ENCODE peak calls at places on chromosome 3, in five cellular contexts. Y is GM12865, P is PC-3, R is left ventricle myocardium inferior, Z is mucosa of descending colon. I is an unnamed sample.

GRCh38 chr3:53473422-53473821 is 21.0 kb upstream of the CACNA1D start:
- DNase-seq in Y (no peak), P (no peak), R (no peak), Z (no peak), I (no peak)

GRCh38 chr3:178384302-178384939 is 151.8 kb upstream of the KCNMB2 start:
- DNase-seq in Y (no peak), P (no peak), R (no peak), Z (no peak), I (no peak)

GRCh38 chr3:53114412-53115074 is 15.7 kb downstream of the RFT1 start:
- DNase-seq in Y (no peak), P (peak; percentile 95), R (no peak), Z (no peak), I (no peak)

GRCh38 chr3:62755285-62755684 is 119.9 kb downstream of the CADPS start:
- DNase-seq in Y (no peak), P (peak; percentile 16), R (no peak), Z (no peak), I (no peak)

GRCh38 chr3:185900228-185900627 is 37.6 kb downstream of the TRA2B start:
- DNase-seq in Y (no peak), P (peak; percentile 99), R (no peak), Z (no peak), I (peak; percentile 85)

GRCh38 chr3:13236774-13237173 is 163.5 kb upstream of the IQSEC1 start:
- DNase-seq in Y (no peak), P (no peak), R (no peak), Z (no peak), I (no peak)

GRCh38 chr3:58630081-58630709 is 36.4 kb downstream of the FAM3D start:
- DNase-seq in Y (peak; percentile 51), P (peak; percentile 83), R (peak; percentile 42), Z (peak; percentile 82), I (no peak)

GRCh38 chr3:150022406-150023238 is 51.9 kb upstream of the PFN2 start:
- DNase-seq in Y (peak; percentile 58), P (peak; percentile 38), R (no peak), Z (peak; percentile 41), I (no peak)

GRCh38 chr3:99641984-99642383 is 3.6 kb downstream of the COL8A1 start:
- DNase-seq in Y (no peak), P (no peak), R (no peak), Z (no peak), I (no peak)

GRCh38 chr3:116929534-116930222 is 220.1 kb downstream of the TUSC7 start:
- DNase-seq in Y (peak; percentile 46), P (peak; percentile 7), R (no peak), Z (no peak), I (no peak)

GRCh38 chr3:124867511-124867910 is 19.7 kb downstream of the ITGB5 start:
- DNase-seq in Y (no peak), P (no peak), R (no peak), Z (no peak), I (no peak)

GRCh38 chr3:2872884-2873283 is 237.3 kb downstream of the IL5RA start:
- DNase-seq in Y (no peak), P (no peak), R (no peak), Z (peak; percentile 13), I (peak; percentile 35)

GRCh38 chr3:57597973-57598351 is 818 bp upstream of the ARF4 start:
- DNase-seq in Y (no peak), P (peak; percentile 55), R (no peak), Z (no peak), I (no peak)

GRCh38 chr3:89059201-89059600 is 48.2 kb upstream of the EPHA3 start:
- DNase-seq in Y (no peak), P (peak; percentile 46), R (no peak), Z (no peak), I (no peak)

GRCh38 chr3:74850381-74850780 is 235.9 kb upstream of the CNTN3 start:
- DNase-seq in Y (no peak), P (no peak), R (no peak), Z (no peak), I (no peak)

GRCh38 chr3:75938921-75939320 is 153.6 kb upstream of the ZNF717 start:
- DNase-seq in Y (no peak), P (no peak), R (no peak), Z (no peak), I (no peak)

GRCh38 chr3:166554006-166554405 is 716.8 kb upstream of the BCHE start:
- DNase-seq in Y (no peak), P (no peak), R (no peak), Z (no peak), I (no peak)

GRCh38 chr3:194741916-194742315 is 56.2 kb downstream of the FAM43A start:
- DNase-seq in Y (no peak), P (no peak), R (no peak), Z (no peak), I (no peak)

GRCh38 chr3:122233109-122233952 is 49.9 kb downstream of the CASR start:
- DNase-seq in Y (peak; percentile 87), P (no peak), R (no peak), Z (peak; percentile 31), I (no peak)

GRCh38 chr3:122234117-122234516 is 50.6 kb downstream of the CASR start:
- DNase-seq in Y (no peak), P (no peak), R (no peak), Z (no peak), I (no peak)

GRCh38 chr3:122235147-122235546 is 51.7 kb downstream of the CASR start:
- DNase-seq in Y (peak; percentile 51), P (no peak), R (no peak), Z (no peak), I (no peak)

DNA sequence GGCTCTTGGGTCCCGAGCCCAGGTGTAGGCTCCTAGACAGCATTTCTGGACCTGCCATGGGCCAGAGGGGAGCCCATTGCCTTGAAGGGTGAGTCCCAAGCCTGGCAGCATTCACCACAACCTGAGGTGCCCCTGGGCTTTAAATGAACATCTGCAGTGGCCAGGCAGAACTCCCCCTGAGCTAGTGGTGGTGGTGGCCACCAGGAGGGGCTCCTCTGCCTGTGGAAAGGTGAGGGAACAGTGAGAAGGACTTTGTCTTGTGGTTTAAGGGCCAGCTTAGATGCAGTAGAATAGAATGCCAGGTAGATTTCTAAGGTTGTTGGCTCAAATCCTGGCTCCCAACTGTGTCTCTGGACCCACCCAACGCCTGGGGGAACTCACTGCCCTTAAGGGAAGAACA is 55.6 kb downstream of the CASR start:
- DNase-seq in Y (no peak), P (no peak), R (no peak), Z (no peak), I (no peak)
- TF ChIP-seq CTCF in Y (no peak), P (no peak), R (no peak), Z (no peak), I (no peak)

GRCh38 chr3:31959951-31960792 is 20.9 kb downstream of the OSBPL10 start:
- DNase-seq in Y (no peak), P (no peak), R (no peak), Z (no peak), I (no peak)
- H3K4me3 ChIP-seq in Y (no peak overlapping the region), P (no peak overlapping the region), R (peak overlapping the region; percentile 53), Z (no peak overlapping the region), I (peak overlapping the region; percentile 26)

DNA sequence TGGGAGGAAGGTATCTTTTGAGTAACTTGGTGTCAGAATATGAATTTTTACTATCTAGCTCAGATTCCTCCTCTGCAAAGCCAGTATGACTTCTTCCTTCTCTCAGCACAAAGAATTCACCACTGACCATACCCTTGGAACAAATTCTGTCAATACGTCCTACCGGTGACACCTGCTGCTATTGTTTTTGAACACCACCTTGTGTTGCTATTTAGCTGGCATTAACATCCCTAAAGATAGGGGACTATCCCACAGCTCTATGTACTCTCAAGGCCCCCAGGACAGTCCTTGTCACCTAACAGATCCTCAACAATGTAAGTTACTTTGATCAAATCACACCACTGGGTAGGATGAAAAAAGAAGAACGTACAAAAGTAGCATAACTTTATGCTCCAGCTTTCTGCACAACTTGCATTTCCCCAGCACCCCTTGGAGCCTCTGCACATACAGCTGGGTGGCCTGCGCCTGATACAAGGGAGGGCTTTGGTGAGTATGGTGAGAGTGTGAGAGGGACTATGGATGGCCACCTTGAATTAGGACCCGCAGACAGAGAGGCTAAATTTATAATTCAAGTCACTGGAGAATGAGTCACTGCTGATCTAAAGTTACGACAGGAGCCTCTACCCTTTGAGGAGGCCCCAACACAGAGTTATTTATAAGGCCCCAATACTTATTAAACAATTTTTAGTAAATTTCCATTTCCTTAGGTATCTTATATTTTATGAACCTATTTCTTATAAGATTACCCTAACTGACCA is 2.3 kb upstream of the COLQ start:
- DNase-seq in Y (no peak), P (no peak), R (no peak), Z (no peak), I (no peak)
- TF ChIP-seq CTCF in Y (no peak), P (no peak), R (no peak), Z (no peak), I (no peak)

GRCh38 chr3:42012378-42012934 is 50.6 kb upstream of the ULK4 start:
- DNase-seq in Y (no peak), P (no peak), R (no peak), Z (no peak), I (no peak)

GRCh38 chr3:42012935-42013651 is 51.2 kb upstream of the ULK4 start:
- DNase-seq in Y (peak; percentile 93), P (peak; percentile 55), R (peak; percentile 37), Z (peak; percentile 82), I (no peak)

GRCh38 chr3:42014443-42014945 is 52.6 kb upstream of the ULK4 start:
- DNase-seq in Y (peak; percentile 74), P (peak; percentile 31), R (no peak), Z (peak; percentile 45), I (no peak)

GRCh38 chr3:42013652-42014442 is 51.9 kb upstream of the ULK4 start:
- DNase-seq in Y (peak; percentile 54), P (peak; percentile 11), R (peak; percentile 79), Z (peak; percentile 49), I (no peak)

GRCh38 chr3:42014949-42015533 is 53.1 kb upstream of the ULK4 start:
- DNase-seq in Y (peak; percentile 70), P (no peak), R (peak; percentile 73), Z (peak; percentile 46), I (no peak)
- H3K4me3 ChIP-seq in Y (peak overlapping the region; percentile 95), P (peak overlapping the region; percentile 85), R (peak overlapping the region; percentile 80), Z (no peak overlapping the region), I (peak overlapping the region; percentile 90)

GRCh38 chr3:88061749-88062148 is 2.7 kb downstream of the ZNF654 start:
- DNase-seq in Y (no peak), P (peak; percentile 22), R (no peak), Z (no peak), I (no peak)

GRCh38 chr3:88058593-88059379 is at the start of the genes CGGBP1 and ZNF654:
- DNase-seq in Y (peak; percentile 99), P (peak; percentile 99), R (peak; percentile 98), Z (peak; percentile 99), I (peak; percentile 86)

GRCh38 chr3:88059380-88060160 is 515 bp downstream of the ZNF654 start:
- DNase-seq in Y (no peak), P (peak; percentile 35), R (no peak), Z (peak; percentile 19), I (no peak)

GRCh38 chr3:88058322-88058592 is 548 bp downstream of the CGGBP1 start:
- DNase-seq in Y (no peak), P (peak; percentile 8), R (no peak), Z (no peak), I (no peak)

DNA sequence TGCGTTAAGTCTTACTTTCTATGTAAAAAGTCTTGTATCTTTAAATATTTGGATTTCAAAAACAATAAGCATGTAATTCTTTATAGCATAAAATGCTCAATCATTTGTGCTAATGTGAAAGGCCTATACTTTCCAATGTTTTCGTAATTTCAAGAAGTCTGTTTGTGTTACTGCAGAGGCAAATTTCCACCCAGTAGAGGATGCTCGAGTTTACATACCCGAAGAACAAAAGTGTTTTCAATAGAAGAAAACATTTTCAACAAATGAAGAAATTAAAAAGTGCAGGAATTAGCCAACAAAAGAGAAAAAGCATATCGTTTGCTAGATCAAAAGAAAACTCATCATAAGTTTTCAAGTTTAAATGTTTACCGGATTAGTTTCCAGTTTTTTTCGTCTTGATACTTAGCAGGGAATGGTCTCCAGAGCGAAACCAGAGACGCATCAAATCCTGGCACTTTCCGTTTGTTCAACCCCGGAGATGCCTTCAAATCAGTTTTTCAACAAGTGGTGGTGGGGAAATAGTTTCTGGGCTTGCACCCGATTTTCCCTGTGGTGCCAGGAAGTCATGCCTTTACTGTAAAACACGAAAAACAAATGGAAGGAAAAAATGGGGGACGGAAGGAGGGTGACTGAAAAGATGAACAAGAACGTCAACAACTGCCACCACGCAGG is 1.0 kb downstream of the CGGBP1 start:
- DNase-seq in Y (peak; percentile 9), P (no peak), R (no peak), Z (no peak), I (no peak)
- TF ChIP-seq CTCF in Y (no peak), P (no peak), R (no peak), Z (no peak), I (peak; percentile 22)

I was measured in epithelial cell of proximal tubule.